ENCODE peak calls at places on chromosomes 16 and 17, in nine cellular contexts. O is heart right ventricle; Y is upper lobe of right lung; L is stimulated activated naive CD4-positive, alpha-beta T cell treated with Interleukin-2 at 50 U/mL for 16 hours; C is M059J; R is HT1080; T is activated CD4-positive, alpha-beta memory T cell treated with anti-CD3 and anti-CD28 coated beads for 36 hours; H is activated effector memory CD4-positive, alpha-beta T cell treated with anti-CD3 and anti-CD28 coated beads, Interleukin-2, amount 50 U/mL, for 16 hours; D is mesenteric fat pad. E is an unnamed sample.

GRCh38 chr16:66357523-66357928 is 9.0 kb upstream of the CDH5 start:
- DNase-seq in O (peak; percentile 78), Y (no peak), L (no peak), C (peak; percentile 87), R (peak; percentile 75), T (peak; percentile 27), H (no peak), D (no peak), E (peak; percentile 82)

GRCh38 chr16:1497014-1497598 is 3.9 kb downstream of the TELO2 start:
- DNase-seq in O (no peak), Y (no peak), L (no peak), C (no peak), R (no peak), T (no peak), H (peak; percentile 57), D (no peak), E (no peak)

GRCh38 chr17:42984486-42984885 is 4.1 kb downstream of the RUNDC1 start:
- DNase-seq in O (no peak), Y (no peak), L (no peak), C (no peak), R (no peak), T (no peak), H (no peak), D (no peak), E (no peak)

GRCh38 chr16:8831450-8832382 is 34.1 kb downstream of the PMM2 start:
- DNase-seq in O (no peak), Y (no peak), L (no peak), C (no peak), R (no peak), T (no peak), H (no peak), D (no peak), E (no peak)

GRCh38 chr17:60345233-60345632 is 46.7 kb downstream of the USP32 start:
- DNase-seq in O (no peak), Y (no peak), L (no peak), C (no peak), R (no peak), T (no peak), H (no peak), D (no peak), E (no peak)

GRCh38 chr17:8176197-8176940 is at the start of gene TMEM107:
- DNase-seq in O (peak; percentile 90), Y (peak; percentile 94), L (peak; percentile 86), C (peak; percentile 88), R (peak; percentile 81), T (peak; percentile 93), H (peak; percentile 96), D (peak; percentile 95), E (peak; percentile 79)

GRCh38 chr16:1109648-1110047 is 13.6 kb upstream of the C1QTNF8 start:
- DNase-seq in O (no peak), Y (no peak), L (no peak), C (no peak), R (no peak), T (no peak), H (no peak), D (no peak), E (no peak)

GRCh38 chr16:67653131-67654068 is 6.7 kb downstream of the ACD start:
- DNase-seq in O (no peak), Y (no peak), L (no peak), C (no peak), R (no peak), T (no peak), H (no peak), D (no peak), E (no peak)

GRCh38 chr16:31105677-31106213 is 2.4 kb upstream of the BCKDK start:
- DNase-seq in O (peak; percentile 88), Y (peak; percentile 94), L (peak; percentile 60), C (peak; percentile 46), R (peak; percentile 40), T (peak; percentile 86), H (peak; percentile 92), D (peak; percentile 94), E (no peak)

GRCh38 chr17:74210191-74211140 is 2.9 kb upstream of the TTYH2 start:
- DNase-seq in O (peak; percentile 66), Y (peak; percentile 84), L (peak; percentile 79), C (peak; percentile 57), R (peak; percentile 79), T (peak; percentile 90), H (peak; percentile 94), D (no peak), E (peak; percentile 66)

GRCh38 chr17:44284024-44284400 is 16.1 kb upstream of the SLC4A1 start:
- DNase-seq in O (no peak), Y (no peak), L (no peak), C (no peak), R (no peak), T (no peak), H (no peak), D (no peak), E (no peak)

GRCh38 chr16:56551796-56552738 is 12.8 kb upstream of the MT4 start:
- DNase-seq in O (peak; percentile 24), Y (no peak), L (no peak), C (peak; percentile 22), R (no peak), T (no peak), H (no peak), D (peak; percentile 51), E (no peak)

GRCh38 chr17:44038604-44039007 is 23.8 kb upstream of the TMEM101 start:
- DNase-seq in O (no peak), Y (no peak), L (no peak), C (no peak), R (no peak), T (no peak), H (no peak), D (no peak), E (no peak)

GRCh38 chr16:88747588-88748301 is 37.3 kb downstream of the PIEZO1 start:
- DNase-seq in O (no peak), Y (no peak), L (peak; percentile 37), C (no peak), R (no peak), T (peak; percentile 73), H (no peak), D (no peak), E (peak; percentile 71)

GRCh38 chr17:38415250-38416194 is 12.7 kb upstream of the ARHGAP23 start:
- DNase-seq in O (no peak), Y (peak; percentile 86), L (no peak), C (no peak), R (peak; percentile 47), T (peak; percentile 48), H (no peak), D (no peak), E (peak; percentile 59)

GRCh38 chr16:84294196-84295142 is at the start of gene WFDC1:
- DNase-seq in O (no peak), Y (peak; percentile 72), L (no peak), C (no peak), R (no peak), T (no peak), H (no peak), D (no peak), E (no peak)

GRCh38 chr17:38693700-38694329 is 11.3 kb upstream of the MLLT6 start:
- DNase-seq in O (peak; percentile 96), Y (no peak), L (no peak), C (peak; percentile 17), R (no peak), T (no peak), H (no peak), D (no peak), E (no peak)

GRCh38 chr17:2853111-2853721 is 57.0 kb downstream of the RAP1GAP2 start:
- DNase-seq in O (peak; percentile 68), Y (peak; percentile 73), L (peak; percentile 13), C (peak; percentile 60), R (no peak), T (peak; percentile 50), H (peak; percentile 77), D (no peak), E (peak; percentile 33)

E was measured in A172.